ENCODE peak calls at places on chromosomes 12 and 14, in four cellular contexts. Y is ELF-1, H is mucosa of gallbladder, Z is NCI-H1092. X is an unnamed sample.

GRCh38 chr12:93244514-93245077 is 133.1 kb upstream of the NUDT4 start:
- DNase-seq in Y (no peak), H (no peak), Z (no peak), X (no peak)

GRCh38 chr12:45415393-45415817 is 199.5 kb downstream of the ANO6 start:
- DNase-seq in Y (peak; percentile 33), H (peak; percentile 18), Z (no peak), X (peak; percentile 89)

GRCh38 chr14:71372411-71372838 is 465.2 kb downstream of the PCNX1 start:
- DNase-seq in Y (no peak), H (no peak), Z (no peak), X (peak; percentile 52)

GRCh38 chr12:20272801-20273200 is 95.5 kb upstream of the PDE3A start:
- DNase-seq in Y (no peak), H (no peak), Z (no peak), X (peak; percentile 10)

GRCh38 chr14:105097797-105098127 is 32.5 kb upstream of the GPR132 start:
- DNase-seq in Y (no peak), H (no peak), Z (no peak), X (no peak)

GRCh38 chr12:90298289-90298948 is 589.8 kb upstream of the ATP2B1 start:
- DNase-seq in Y (no peak), H (no peak), Z (no peak), X (no peak)

GRCh38 chr12:53352331-53353258 is 16.4 kb upstream of the SP7 start:
- DNase-seq in Y (peak; percentile 96), H (peak; percentile 90), Z (peak; percentile 62), X (peak; percentile 79)

GRCh38 chr14:102427642-102428041 is 64.9 kb downstream of the TECPR2 start:
- DNase-seq in Y (no peak), H (no peak), Z (no peak), X (no peak)

GRCh38 chr12:39380090-39380489 is 62.8 kb downstream of the KIF21A start:
- DNase-seq in Y (no peak), H (no peak), Z (no peak), X (no peak)

GRCh38 chr14:67533754-67534085 is 630 bp downstream of the PLEKHH1 start:
- DNase-seq in Y (no peak), H (no peak), Z (peak; percentile 24), X (no peak)

GRCh38 chr14:74846968-74847549 is 28.9 kb downstream of the PROX2 start:
- DNase-seq in Y (no peak), H (no peak), Z (no peak), X (no peak)

GRCh38 chr14:95523818-95524448 is 7.5 kb upstream of the SYNE3 start:
- DNase-seq in Y (no peak), H (no peak), Z (no peak), X (peak; percentile 59)

GRCh38 chr12:87687362-87687761 is 341.8 kb downstream of the C12orf50 start:
- DNase-seq in Y (no peak), H (peak; percentile 11), Z (no peak), X (peak; percentile 5)

GRCh38 chr12:89827592-89827991 is 119.0 kb upstream of the ATP2B1 start:
- DNase-seq in Y (peak; percentile 78), H (no peak), Z (no peak), X (no peak)

GRCh38 chr14:75793806-75794205 is 132.8 kb downstream of the TTLL5 start:
- DNase-seq in Y (no peak), H (no peak), Z (no peak), X (no peak)

GRCh38 chr14:74582910-74583581 is 29.0 kb downstream of the LTBP2 start:
- DNase-seq in Y (no peak), H (no peak), Z (no peak), X (peak; percentile 20)

GRCh38 chr14:98721061-98721460 is 550.9 kb downstream of the BCL11B start:
- DNase-seq in Y (no peak), H (no peak), Z (no peak), X (no peak)

GRCh38 chr12:75455839-75456238 is 24.7 kb upstream of the GLIPR1 start:
- DNase-seq in Y (peak; percentile 52), H (no peak), Z (no peak), X (no peak)

GRCh38 chr14:99982449-99983250 is 82.6 kb upstream of the EVL start:
- DNase-seq in Y (peak; percentile 68), H (peak; percentile 54), Z (peak; percentile 9), X (peak; percentile 84)

GRCh38 chr12:132672678-132673077 is 14.5 kb downstream of the POLE start:
- DNase-seq in Y (no peak), H (no peak), Z (no peak), X (no peak)